ENCODE peak calls at places on chromosomes 16 and 17, in ten cellular contexts. C is aorta, A is dorsolateral prefrontal cortex, X is left ventricle myocardium inferior, M is lower leg skin, J is cardiac fibroblast, R is tibial nerve, E is spleen, P is AG10803, H is IMR-90. B is an unnamed sample.

GRCh38 chr17:57861000-57861736 is 11.3 kb upstream of the MRPS23 start:
- DNase-seq in M (no peak), P (peak; percentile 41), C (peak; percentile 89), R (no peak), X (peak; percentile 64), J (no peak), H (peak; percentile 60), A (no peak), E (peak; percentile 91), B (no peak)

GRCh38 chr17:43530303-43531081 is 15.6 kb downstream of the ETV4 start:
- DNase-seq in P (peak; percentile 72), H (peak; percentile 93), J (peak; percentile 92), A (peak; percentile 27), E (peak; percentile 76), M (peak; percentile 90), R (peak; percentile 51), X (peak; percentile 63), C (peak; percentile 80), B (peak; percentile 79)

GRCh38 chr16:12271006-12271405 is 294.5 kb downstream of the SNX29 start:
- DNase-seq in M (no peak), C (no peak), X (no peak), H (peak; percentile 32), J (peak; percentile 11), A (no peak), E (no peak), R (no peak), P (peak; percentile 23), B (no peak)

GRCh38 chr16:73949574-73950348 is 346.9 kb upstream of the PSMD7 start:
- DNase-seq in X (no peak), M (no peak), J (peak; percentile 83), P (peak; percentile 98), R (peak; percentile 45), H (peak; percentile 83), A (no peak), E (no peak), C (no peak), B (peak; percentile 65)

GRCh38 chr17:11705111-11705510 is 106.8 kb downstream of the DNAH9 start:
- DNase-seq in J (no peak), M (no peak), X (no peak), H (no peak), A (no peak), E (no peak), P (no peak), C (no peak), R (no peak), B (no peak)

GRCh38 chr17:76736349-76737081 is 616 bp downstream of the SRSF2 start:
- DNase-seq in E (peak; percentile 95), C (peak; percentile 85), A (peak; percentile 63), R (peak; percentile 45), H (peak; percentile 60), P (peak; percentile 73), J (peak; percentile 75), M (peak; percentile 95), X (peak; percentile 84), B (no peak)

GRCh38 chr16:11405331-11406176 is 60.3 kb downstream of the RMI2 start:
- DNase-seq in X (no peak), H (peak; percentile 8), E (no peak), M (no peak), R (peak; percentile 23), A (no peak), C (peak; percentile 23), J (peak; percentile 31), P (no peak), B (no peak)

GRCh38 chr17:6526362-6527152 is 29.8 kb downstream of the PITPNM3 start:
- DNase-seq in X (no peak), E (no peak), A (no peak), C (no peak), J (peak; percentile 16), H (peak; percentile 28), M (no peak), P (no peak), R (no peak), B (no peak)

GRCh38 chr17:76867578-76868175 is 527 bp upstream of the MGAT5B start:
- DNase-seq in C (no peak), P (peak; percentile 36), R (no peak), A (no peak), X (no peak), H (peak; percentile 60), M (no peak), E (no peak), J (peak; percentile 55), B (peak; percentile 28)

DNA sequence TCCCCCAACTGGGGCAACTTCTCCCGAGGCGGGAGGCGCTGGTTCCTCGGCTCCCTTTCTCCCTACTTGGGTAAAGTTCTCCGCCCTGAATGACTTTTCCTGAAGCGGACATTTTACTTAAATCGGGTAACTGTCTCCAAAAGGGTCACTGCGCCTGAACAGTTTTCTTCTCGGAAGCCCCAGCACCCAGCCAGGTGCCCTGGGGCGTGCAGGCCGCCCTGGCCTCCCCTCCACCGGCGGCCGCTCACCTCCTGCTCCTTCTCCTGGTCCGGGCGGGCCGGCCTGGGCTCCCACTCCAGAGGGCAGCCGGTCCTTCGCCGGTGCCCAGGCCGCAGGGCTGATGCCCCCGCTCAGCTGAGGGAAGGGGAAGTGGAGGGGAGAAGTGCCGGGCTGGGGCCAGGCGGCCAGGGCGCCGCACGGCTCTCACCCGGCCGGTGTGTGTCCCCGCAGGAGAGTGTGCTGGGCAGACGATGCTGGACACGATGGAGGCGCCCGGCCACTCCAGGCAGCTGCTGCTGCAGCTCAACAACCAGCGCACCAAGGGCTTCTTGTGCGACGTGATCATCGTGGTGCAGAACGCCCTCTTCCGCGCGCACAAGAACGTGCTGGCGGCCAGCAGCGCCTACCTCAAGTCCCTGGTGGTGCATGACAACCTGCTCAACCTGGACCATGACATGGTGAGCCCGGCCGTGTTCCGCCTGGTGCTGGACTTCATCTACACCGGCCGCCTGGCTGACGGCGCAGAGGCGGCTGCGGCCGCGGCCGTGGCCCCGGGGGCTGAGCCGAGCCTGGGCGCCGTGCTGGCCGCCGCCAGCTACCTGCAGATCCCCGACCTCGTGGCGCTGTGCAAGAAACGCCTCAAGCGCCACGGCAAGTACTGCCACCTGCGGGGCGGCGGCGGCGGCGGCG is 1.6 kb downstream of the HIC1 start:
- DNase-seq in H (peak; percentile 64), R (no peak), P (peak; percentile 43), J (peak; percentile 74), C (no peak), E (peak; percentile 90), A (no peak), X (no peak), M (no peak), B (no peak)
- H3K4me3 ChIP-seq in H (peak overlapping the region; percentile 75), R (peak overlapping the region; percentile 69), P (peak overlapping the region; percentile 62), J (peak overlapping the region; percentile 69), C (no peak overlapping the region), E (peak overlapping the region; percentile 46), A (peak overlapping the region; percentile 28), X (peak overlapping the region; percentile 84), M (peak overlapping the region; percentile 17), B (peak overlapping the region; percentile 72)

DNA sequence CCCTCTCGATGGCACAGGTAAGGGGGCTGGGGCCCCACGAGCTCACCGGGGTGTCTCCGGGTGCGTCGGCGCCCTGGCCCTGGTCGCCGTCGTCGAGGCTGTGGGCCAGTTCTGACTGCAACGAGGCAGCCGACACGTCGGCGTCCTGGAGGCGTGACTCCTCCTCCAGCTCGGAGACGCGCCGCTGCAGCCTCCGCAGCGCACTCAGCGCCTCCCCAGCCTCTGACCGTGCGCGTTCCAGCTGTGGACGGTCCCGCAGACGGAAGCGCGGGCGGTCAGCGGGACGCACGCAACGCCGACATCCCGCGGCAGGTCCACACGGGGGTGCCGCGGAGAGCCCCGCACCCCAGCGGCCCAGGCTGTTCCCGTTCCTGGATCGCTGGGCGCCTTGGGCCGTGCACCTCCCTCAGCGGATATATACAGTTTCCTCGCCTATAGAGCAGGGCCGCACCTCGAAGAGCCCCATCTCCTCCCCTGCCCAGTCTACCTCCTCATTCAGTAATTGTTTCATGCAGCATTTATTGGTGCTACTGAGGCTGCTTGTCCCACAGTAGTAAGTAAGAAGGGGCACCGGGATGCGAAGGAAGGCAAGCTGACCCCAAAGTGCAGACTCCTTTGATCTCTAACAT is 5.8 kb downstream of the THOC6 start:
- DNase-seq in P (peak; percentile 41), M (no peak), X (no peak), R (no peak), H (peak; percentile 31), E (peak; percentile 86), C (peak; percentile 71), J (peak; percentile 34), A (no peak), B (no peak)
- H3K4me3 ChIP-seq in P (peak overlapping the region; percentile 7), M (no peak overlapping the region), X (peak overlapping the region; percentile 43), R (no peak overlapping the region), H (no peak overlapping the region), E (peak overlapping the region; percentile 15), C (no peak overlapping the region), J (peak overlapping the region; percentile 28), A (no peak overlapping the region), B (peak overlapping the region; percentile 30)

DNA sequence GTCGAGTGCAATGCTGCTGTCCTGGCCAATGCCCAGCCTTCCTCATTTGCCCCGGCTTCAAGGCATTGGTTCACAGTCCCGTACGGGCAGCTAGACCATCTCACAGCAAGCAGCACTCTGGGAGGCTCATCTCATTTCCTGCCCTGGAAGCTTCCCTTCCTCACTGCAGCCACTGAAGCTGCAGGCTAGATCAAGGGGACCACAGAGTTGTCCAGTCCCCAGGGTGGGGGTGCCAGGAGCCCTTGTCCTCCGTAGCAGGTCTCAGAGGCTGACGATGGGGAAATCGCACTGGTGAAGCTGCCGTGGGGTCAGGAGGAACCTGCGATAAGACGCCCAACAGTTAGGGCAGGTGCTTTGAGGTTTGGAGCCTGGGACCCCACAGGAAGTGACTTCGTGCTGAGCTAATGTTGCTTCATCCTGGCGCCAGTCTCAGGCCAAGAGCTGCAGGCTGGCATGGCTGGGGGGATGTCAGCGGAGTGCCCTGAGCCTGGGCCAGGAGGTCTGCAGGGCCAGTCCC is at the start of gene SPNS3:
- DNase-seq in E (peak; percentile 80), C (no peak), P (no peak), R (no peak), M (no peak), A (no peak), H (no peak), J (no peak), X (no peak), B (no peak)
- H3K4me3 ChIP-seq in E (peak within 1 kb of the TSS; percentile 7), C (no peak within 1 kb of the TSS), P (no peak within 1 kb of the TSS), R (no peak within 1 kb of the TSS), M (no peak within 1 kb of the TSS), A (no peak within 1 kb of the TSS), H (no peak within 1 kb of the TSS), J (no peak within 1 kb of the TSS), X (no peak within 1 kb of the TSS), B (no peak within 1 kb of the TSS)

GRCh38 chr17:82883461-82884031 is 43.7 kb upstream of the ZNF750 start:
- DNase-seq in M (peak; percentile 84), J (no peak), E (no peak), C (no peak), P (no peak), X (no peak), H (no peak), R (no peak), A (no peak), B (no peak)
- H3K4me3 ChIP-seq in M (no peak overlapping the region), J (no peak overlapping the region), E (no peak overlapping the region), C (no peak overlapping the region), P (no peak overlapping the region), X (no peak overlapping the region), H (no peak overlapping the region), R (no peak overlapping the region), A (no peak overlapping the region), B (no peak overlapping the region)

B was measured in skeletal muscle cell.